ENCODE peak calls at places on chromosome 1, in four cellular contexts. W is HepG2, A is K562, E is GM12891. I is an unnamed sample.

GRCh38 chr1:227729881-227730629 is 5.0 kb downstream of the JMJD4 start:
- DNase-seq in W (peak), A (peak), E (peak), I (no peak)

GRCh38 chr1:51622455-51622913 is 5.6 kb downstream of the OSBPL9 start:
- DNase-seq in W (peak), E (no peak), A (peak), I (no peak)

GRCh38 chr1:39258146-39258924 is 53.8 kb downstream of the MACF1 start:
- DNase-seq in E (peak), A (peak), W (peak), I (peak)

GRCh38 chr1:78651247-78651646 is 1.6 kb downstream of the IFI44 start:
- DNase-seq in W (no peak), E (no peak), A (no peak), I (no peak)

GRCh38 chr1:107172450-107172849 is 31.6 kb downstream of the NTNG1 start:
- DNase-seq in E (no peak), A (no peak), W (no peak), I (no peak)

GRCh38 chr1:12196641-12197482 is 30.1 kb downstream of the TNFRSF1B start:
- DNase-seq in W (peak), A (no peak), E (peak), I (no peak)

GRCh38 chr1:67479146-67479891 is 49.1 kb upstream of the SERBP1 start:
- DNase-seq in A (peak), E (no peak), W (no peak), I (no peak)

GRCh38 chr1:117416004-117416403 is 48.8 kb downstream of the MAN1A2 start:
- DNase-seq in A (no peak), E (no peak), W (no peak), I (no peak)

GRCh38 chr1:23403038-23403336 is 21.6 kb downstream of the TCEA3 start:
- DNase-seq in A (peak), W (no peak), E (no peak), I (no peak)

GRCh38 chr1:8461341-8462110 is 143.6 kb downstream of the SLC45A1 start:
- DNase-seq in A (no peak), W (no peak), E (no peak), I (no peak)

GRCh38 chr1:38541223-38541622 is 318.3 kb downstream of the RRAGC start:
- DNase-seq in W (no peak), A (no peak), E (no peak), I (no peak)

GRCh38 chr1:88741413-88741812 is 57.3 kb downstream of the PKN2 start:
- DNase-seq in W (no peak), A (no peak), E (no peak), I (no peak)

GRCh38 chr1:24416666-24417391 is 1.2 kb downstream of the NIPAL3 start:
- DNase-seq in A (peak), W (peak), E (peak), I (no peak)

GRCh38 chr1:42922687-42923366 is 35.8 kb downstream of the SLC2A1 start:
- DNase-seq in E (peak), W (peak), A (peak), I (peak)

GRCh38 chr1:190154744-190155143 is 322.9 kb downstream of the BRINP3 start:
- DNase-seq in A (no peak), E (no peak), W (no peak), I (no peak)

DNA sequence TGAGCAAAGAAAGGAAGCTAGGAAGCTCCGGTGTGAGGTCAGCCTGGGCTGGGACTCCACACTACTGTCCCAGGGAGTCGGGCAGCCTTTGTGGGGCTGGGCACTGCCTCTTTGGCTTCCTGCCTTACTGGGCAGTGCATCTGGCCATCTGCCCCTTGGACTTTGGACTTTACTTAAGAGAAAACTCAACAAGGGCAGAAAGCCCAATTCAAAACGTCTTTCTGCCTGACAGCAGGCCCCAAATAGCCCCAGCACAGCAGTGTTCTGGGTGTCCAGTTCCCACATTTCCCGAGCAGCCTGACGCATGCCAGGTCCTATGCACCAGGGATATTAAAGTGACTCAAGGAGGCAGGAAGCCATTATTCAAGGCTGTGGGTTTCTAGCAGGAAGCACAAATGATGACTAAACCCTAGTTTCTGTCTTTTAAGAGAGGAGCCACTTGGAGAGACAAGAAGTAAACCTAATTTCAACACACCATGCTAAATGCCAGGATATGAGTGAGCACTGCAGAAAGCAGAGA is 37.9 kb upstream of the EDEM3 start:
- DNase-seq in E (no peak), A (no peak), W (peak), I (no peak)
- TF ChIP-seq POLR2A in E (no peak), A (no peak), W (no peak), I (no peak)

DNA sequence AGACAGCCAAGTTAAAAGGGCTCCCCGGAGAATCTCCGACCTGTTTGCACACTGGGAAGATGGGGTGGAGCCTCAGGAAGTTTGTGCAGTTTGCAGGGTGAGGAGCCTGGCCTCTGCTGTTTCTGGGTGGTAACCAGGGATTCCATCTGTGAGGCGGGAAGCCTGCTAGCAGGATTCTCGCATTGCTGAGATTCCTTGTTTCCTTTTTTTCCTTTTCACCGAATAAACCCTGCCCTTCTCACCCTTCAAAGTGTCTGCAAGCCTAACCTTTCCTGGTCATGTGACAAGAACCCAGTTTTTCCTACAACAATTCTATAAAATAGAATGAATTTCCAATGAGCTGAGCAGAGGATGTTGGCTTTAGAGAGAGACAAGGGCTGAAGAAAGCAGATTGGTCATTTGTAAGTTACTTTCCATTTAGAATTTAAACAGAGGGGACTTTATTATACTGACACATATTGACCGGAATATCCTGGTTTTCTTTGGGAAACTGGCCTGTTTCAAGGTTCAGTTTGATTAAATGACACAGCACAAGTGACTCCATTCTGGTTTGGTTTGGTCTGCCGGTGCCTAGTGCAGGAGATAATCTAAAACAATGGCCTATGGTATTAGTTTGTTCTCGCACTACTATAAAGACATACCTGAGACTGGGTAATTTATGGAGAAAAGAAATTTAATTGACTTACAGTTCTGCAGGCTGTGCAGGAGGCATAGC is 48.7 kb upstream of the DNAH14 start:
- DNase-seq in A (no peak), E (no peak), W (peak), I (no peak)
- TF ChIP-seq TAF1 in A (no peak), E (no peak), W (no peak), I (no peak)

GRCh38 chr1:83559531-83559930 is 439.4 kb downstream of the TTLL7 start:
- DNase-seq in E (no peak), A (no peak), W (no peak), I (no peak)

GRCh38 chr1:83554174-83554573 is 444.8 kb downstream of the TTLL7 start:
- DNase-seq in E (no peak), W (no peak), A (no peak), I (no peak)

GRCh38 chr1:83555871-83556270 is 443.1 kb downstream of the TTLL7 start:
- DNase-seq in A (no peak), E (no peak), W (no peak), I (no peak)

GRCh38 chr1:83559090-83559489 is 439.8 kb downstream of the TTLL7 start:
- DNase-seq in A (no peak), W (no peak), E (no peak), I (no peak)
- TF ChIP-seq POLR2AphosphoS5 in A (no peak), W (no peak), E (no peak), I (no peak)

DNA sequence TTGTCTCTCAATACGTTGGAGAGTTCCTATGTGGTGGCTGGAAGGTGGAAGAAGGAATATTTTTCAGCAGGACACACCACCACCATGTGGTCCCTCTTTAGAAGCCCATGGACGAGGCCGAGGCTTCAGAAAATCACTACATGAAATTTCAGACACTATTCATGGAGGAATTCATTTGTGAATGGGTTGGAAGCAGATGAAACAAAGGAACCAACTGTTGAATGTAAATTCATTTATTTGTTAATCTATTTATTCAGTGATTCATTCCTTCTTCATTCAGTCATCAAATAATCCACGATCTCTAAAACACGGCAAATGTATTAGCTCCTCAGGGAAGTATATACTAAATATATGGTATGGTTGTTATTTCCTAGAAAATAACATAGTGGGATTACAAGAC is 12.2 kb downstream of the SLC35F3 start:
- DNase-seq in E (no peak), W (no peak), A (no peak), I (no peak)
- TF ChIP-seq POLR2A in E (no peak), W (no peak), A (no peak), I (no peak)